ENCODE peak calls at places on chromosomes 7 and 10, in four cellular contexts. Y, A, T and K are unnamed samples.

GRCh38 chr10:76902949-76903348 is 734.7 kb downstream of the KCNMA1 start:
- DNase-seq in Y (peak; percentile 77), A (peak; percentile 81), T (peak; percentile 60), K (no peak)

GRCh38 chr10:132335189-132336063 is 3.4 kb downstream of the LRRC27 start:
- DNase-seq in Y (peak; percentile 71), A (no peak), T (peak; percentile 15), K (no peak)

GRCh38 chr10:112227331-112227961 is 43.9 kb upstream of the GPAM start:
- DNase-seq in Y (no peak), A (no peak), T (no peak), K (no peak)

GRCh38 chr10:11715815-11716494 is 26.2 kb upstream of the ECHDC3 start:
- DNase-seq in Y (no peak), A (no peak), T (no peak), K (no peak)

GRCh38 chr10:34489973-34490372 is 325.1 kb downstream of the PARD3 start:
- DNase-seq in Y (no peak), A (no peak), T (no peak), K (peak; percentile 64)

GRCh38 chr10:74058658-74059057 is 60.7 kb downstream of the VCL start:
- DNase-seq in Y (no peak), A (no peak), T (peak; percentile 50), K (no peak)

GRCh38 chr10:26800468-26800867 is 60.3 kb downstream of the ABI1 start:
- DNase-seq in Y (no peak), A (no peak), T (no peak), K (no peak)

GRCh38 chr10:34403512-34403911 is 411.6 kb downstream of the PARD3 start:
- DNase-seq in Y (no peak), A (no peak), T (no peak), K (peak; percentile 85)

GRCh38 chr7:136685506-136685905 is 182.9 kb upstream of the CHRM2 start:
- DNase-seq in Y (no peak), A (no peak), T (no peak), K (no peak)

GRCh38 chr7:132854238-132854637 is 227.7 kb downstream of the CHCHD3 start:
- DNase-seq in Y (no peak), A (no peak), T (no peak), K (no peak)

GRCh38 chr10:42984761-42985325 is 92.0 kb upstream of the RET start:
- DNase-seq in Y (peak; percentile 13), A (peak; percentile 31), T (no peak), K (no peak)

GRCh38 chr10:43437141-43437860 is 390 bp downstream of the ZNF487 start:
- DNase-seq in Y (no peak), A (no peak), T (no peak), K (no peak)

GRCh38 chr7:157930926-157931466 is 594.2 kb downstream of the DNAJB6 start:
- DNase-seq in Y (no peak), A (no peak), T (no peak), K (no peak)

GRCh38 chr10:124534231-124534798 is 72.7 kb downstream of the LHPP start:
- DNase-seq in Y (peak; percentile 69), A (no peak), T (peak; percentile 51), K (no peak)

GRCh38 chr10:84427903-84428650 is 99.7 kb downstream of the CCSER2 start:
- DNase-seq in Y (no peak), A (no peak), T (peak; percentile 61), K (peak; percentile 48)

GRCh38 chr7:90655566-90655965 is 59.4 kb downstream of the CDK14 start:
- DNase-seq in Y (no peak), A (no peak), T (no peak), K (peak; percentile 94)

GRCh38 chr7:20083781-20084180 is 133.4 kb downstream of the MACC1 start:
- DNase-seq in Y (no peak), A (no peak), T (peak; percentile 73), K (peak; percentile 3)

GRCh38 chr10:25467861-25468260 is 293.1 kb downstream of the GPR158 start:
- DNase-seq in Y (no peak), A (no peak), T (no peak), K (no peak)

GRCh38 chr10:72056113-72056512 is 32.2 kb downstream of the SPOCK2 start:
- DNase-seq in Y (no peak), A (no peak), T (no peak), K (no peak)

GRCh38 chr7:90516257-90516656 is 46.8 kb downstream of the PTTG1IP2 start:
- DNase-seq in Y (no peak), A (no peak), T (no peak), K (no peak)

GRCh38 chr7:106309352-106309751 is 24.6 kb upstream of the NAMPT start:
- DNase-seq in Y (no peak), A (no peak), T (no peak), K (no peak)
- H4K5ac ChIP-seq in Y (no peak overlapping the region), A (no peak overlapping the region), T (no peak overlapping the region), K (no peak overlapping the region)

DNA sequence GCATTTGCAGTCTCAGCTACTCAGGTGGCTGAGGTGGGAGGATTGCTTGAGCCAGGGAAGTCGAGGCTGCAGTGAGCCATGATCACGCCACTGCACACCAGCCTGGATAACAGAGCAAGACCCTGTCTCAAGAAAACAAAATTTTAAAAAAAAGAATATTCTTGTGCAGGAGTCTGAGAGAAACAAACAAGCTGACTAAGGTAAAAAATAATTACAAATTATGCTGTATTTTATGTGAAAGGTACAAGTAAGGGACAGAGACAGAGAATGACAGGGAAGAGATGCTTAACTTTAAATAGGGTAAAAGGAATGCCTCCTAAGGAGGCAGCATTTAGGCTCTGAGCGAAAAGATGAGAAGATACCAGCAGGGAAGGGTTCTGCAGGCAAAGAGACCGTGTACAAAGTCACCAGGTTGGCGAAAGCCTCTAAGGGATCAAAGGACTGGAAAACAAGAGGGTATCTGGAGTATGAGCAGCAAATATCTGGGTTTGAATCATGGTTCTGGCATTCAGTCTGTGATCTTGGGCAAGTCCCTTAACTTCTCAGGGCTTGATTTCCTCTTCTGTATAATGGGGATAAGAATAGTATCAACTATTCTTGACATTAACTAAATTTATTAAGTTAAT is 106.2 kb upstream of the RHOBTB1 start:
- DNase-seq in Y (no peak), A (no peak), T (no peak), K (no peak)
- H4K5ac ChIP-seq in Y (no peak overlapping the region), A (no peak overlapping the region), T (no peak overlapping the region), K (no peak overlapping the region)

GRCh38 chr10:955820-956217 is 24.3 kb upstream of the LARP4B start:
- DNase-seq in Y (no peak), A (no peak), T (no peak), K (no peak)
- H4K5ac ChIP-seq in Y (no peak overlapping the region), A (no peak overlapping the region), T (no peak overlapping the region), K (no peak overlapping the region)

DNA sequence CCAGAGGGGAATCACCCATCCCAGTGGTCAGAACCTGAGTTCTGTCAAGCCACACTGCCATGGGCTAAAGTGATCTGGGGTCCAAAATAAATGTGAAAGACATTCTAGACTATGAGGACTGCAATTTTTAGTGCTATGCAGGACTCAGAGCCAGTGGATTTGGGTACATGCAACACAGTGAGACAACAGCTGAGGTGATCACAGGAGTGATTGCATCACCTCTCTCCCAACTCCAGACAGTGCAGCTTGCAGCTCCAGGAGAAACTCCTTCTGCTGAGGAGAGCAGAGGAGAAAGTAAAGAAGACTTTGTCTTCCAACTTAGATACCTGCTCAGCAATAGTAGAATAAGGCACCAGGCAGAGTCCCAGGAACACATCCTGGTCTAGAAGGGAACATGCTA is 682.0 kb upstream of the POT1 start:
- DNase-seq in Y (no peak), A (no peak), T (no peak), K (no peak)
- H4K5ac ChIP-seq in Y (no peak overlapping the region), A (no peak overlapping the region), T (no peak overlapping the region), K (no peak overlapping the region)

GRCh38 chr7:34309116-34309515 is 348.9 kb upstream of the NPSR1 start:
- DNase-seq in Y (no peak), A (no peak), T (no peak), K (no peak)
- H4K5ac ChIP-seq in Y (no peak overlapping the region), A (no peak overlapping the region), T (no peak overlapping the region), K (no peak overlapping the region)

DNA sequence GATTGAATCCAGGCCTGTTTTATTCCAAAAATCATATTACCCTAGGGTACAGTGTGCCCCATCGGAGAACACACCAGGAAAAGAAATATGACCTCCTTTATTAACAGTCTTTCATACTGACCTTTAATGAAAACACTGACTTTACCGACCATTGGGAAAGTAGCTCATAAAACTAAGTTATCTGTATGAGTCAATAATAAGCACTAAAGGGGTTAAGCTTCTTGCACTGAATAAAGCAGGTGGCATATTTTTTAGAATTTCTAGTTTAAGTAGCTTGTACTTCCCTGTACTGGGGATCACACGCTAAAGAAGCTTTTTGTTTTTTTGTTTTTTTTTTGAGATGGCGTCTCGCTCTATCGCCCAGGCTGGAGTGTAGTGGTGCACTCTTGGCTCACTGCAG is 199.8 kb downstream of the FAM107B start:
- DNase-seq in Y (no peak), A (no peak), T (no peak), K (no peak)
- H4K5ac ChIP-seq in Y (no peak overlapping the region), A (no peak overlapping the region), T (no peak overlapping the region), K (no peak overlapping the region)

GRCh38 chr10:6218692-6219493 is 16.2 kb downstream of the PFKFB3 start:
- DNase-seq in Y (no peak), A (no peak), T (peak; percentile 21), K (peak; percentile 55)
- H4K5ac ChIP-seq in Y (no peak overlapping the region), A (no peak overlapping the region), T (no peak overlapping the region), K (no peak overlapping the region)